ENCODE peak calls at places on chromosomes 12 and 14, in four cellular contexts. One of them, this sample, is unnamed.

GRCh38 chr12:16012086-16012485 is 101.0 kb downstream of the DERA start:
- DNase-seq in HepG2: no peak
- DNase-seq in GM12878: no peak
- DNase-seq in H1: no peak
- DNase-seq in this sample: peak

GRCh38 chr14:89654998-89655397 is 238.0 kb upstream of the FOXN3 start:
- DNase-seq in HepG2: no peak
- DNase-seq in H1: no peak
- DNase-seq in GM12878: no peak
- DNase-seq in this sample: no peak

GRCh38 chr14:59564356-59564755 is 12.3 kb downstream of the CCDC175 start:
- DNase-seq in GM12878: no peak
- DNase-seq in HepG2: no peak
- DNase-seq in H1: no peak
- DNase-seq in this sample: no peak

GRCh38 chr14:63290741-63291286 is 27.9 kb downstream of the GPHB5 start:
- DNase-seq in HepG2: no peak
- DNase-seq in GM12878: no peak
- DNase-seq in H1: no peak
- DNase-seq in this sample: no peak

GRCh38 chr14:95025941-95026340 is 131.4 kb downstream of the DICER1 start:
- DNase-seq in H1: no peak
- DNase-seq in GM12878: no peak
- DNase-seq in HepG2: no peak
- DNase-seq in this sample: no peak

GRCh38 chr12:94812345-94812744 is 162.0 kb upstream of the TMCC3 start:
- DNase-seq in GM12878: peak
- DNase-seq in HepG2: no peak
- DNase-seq in H1: no peak
- DNase-seq in this sample: no peak

GRCh38 chr12:48972213-48973021 is 882 bp upstream of the WNT10B start:
- DNase-seq in HepG2: no peak
- DNase-seq in H1: no peak
- DNase-seq in GM12878: no peak
- DNase-seq in this sample: no peak

GRCh38 chr12:58922849-58923248 is 2.5 kb upstream of the LRIG3 start:
- DNase-seq in HepG2: no peak
- DNase-seq in H1: no peak
- DNase-seq in GM12878: no peak
- DNase-seq in this sample: no peak

GRCh38 chr12:87427770-87428169 is 601.4 kb downstream of the C12orf50 start:
- DNase-seq in HepG2: no peak
- DNase-seq in GM12878: no peak
- DNase-seq in H1: no peak
- DNase-seq in this sample: no peak

GRCh38 chr14:69553221-69553620 is 21.4 kb downstream of the CCDC177 start:
- DNase-seq in HepG2: no peak
- DNase-seq in GM12878: no peak
- DNase-seq in H1: no peak
- DNase-seq in this sample: no peak

GRCh38 chr12:25675808-25676207 is 122.7 kb upstream of the LMNTD1 start:
- DNase-seq in H1: no peak
- DNase-seq in HepG2: no peak
- DNase-seq in GM12878: no peak
- DNase-seq in this sample: no peak

GRCh38 chr12:124309744-124310143 is 14.9 kb downstream of the RFLNA start:
- DNase-seq in HepG2: no peak
- DNase-seq in GM12878: no peak
- DNase-seq in H1: no peak
- DNase-seq in this sample: no peak

GRCh38 chr12:114508529-114509129 is 102.7 kb upstream of the TBX5 start:
- DNase-seq in HepG2: peak
- DNase-seq in GM12878: peak
- DNase-seq in H1: peak
- DNase-seq in this sample: peak

GRCh38 chr14:71139058-71139946 is 232.0 kb downstream of the PCNX1 start:
- DNase-seq in H1: peak
- DNase-seq in HepG2: peak
- DNase-seq in GM12878: peak
- DNase-seq in this sample: peak

GRCh38 chr12:93025145-93026103 is 96.3 kb upstream of the EEA1 start:
- DNase-seq in H1: no peak
- DNase-seq in HepG2: no peak
- DNase-seq in GM12878: peak
- DNase-seq in this sample: peak

GRCh38 chr12:97148941-97149559 is 242.0 kb downstream of the NEDD1 start:
- DNase-seq in H1: peak
- DNase-seq in HepG2: peak
- DNase-seq in GM12878: no peak
- DNase-seq in this sample: peak

GRCh38 chr12:65640489-65640901 is 183.8 kb upstream of the HMGA2 start:
- DNase-seq in HepG2: no peak
- DNase-seq in H1: no peak
- DNase-seq in GM12878: no peak
- DNase-seq in this sample: no peak

GRCh38 chr14:65070710-65071033 is 31.6 kb downstream of the MAX start:
- DNase-seq in GM12878: no peak
- DNase-seq in H1: no peak
- DNase-seq in HepG2: no peak
- DNase-seq in this sample: no peak

GRCh38 chr12:57627504-57628279 is 5.3 kb downstream of the B4GALNT1 start:
- DNase-seq in HepG2: no peak
- DNase-seq in H1: peak
- DNase-seq in GM12878: no peak
- DNase-seq in this sample: no peak

GRCh38 chr12:79732647-79733046 is 41.9 kb upstream of the PAWR start:
- DNase-seq in GM12878: no peak
- DNase-seq in HepG2: no peak
- DNase-seq in H1: no peak
- DNase-seq in this sample: no peak

GRCh38 chr12:19299765-19300164 is 139.5 kb upstream of the AEBP2 start:
- DNase-seq in HepG2: no peak
- DNase-seq in GM12878: no peak
- DNase-seq in H1: no peak
- DNase-seq in this sample: no peak

GRCh38 chr12:3325736-3326135 is 165.3 kb upstream of the PRMT8 start:
- DNase-seq in HepG2: no peak
- DNase-seq in GM12878: no peak
- DNase-seq in H1: no peak
- DNase-seq in this sample: no peak

GRCh38 chr12:116564080-116564479 is 4.9 kb downstream of the MAP1LC3B2 start:
- DNase-seq in HepG2: peak
- DNase-seq in H1: no peak
- DNase-seq in GM12878: no peak
- DNase-seq in this sample: no peak

GRCh38 chr14:83047436-83047835 is 1513.8 kb upstream of the SEL1L start:
- DNase-seq in H1: no peak
- DNase-seq in HepG2: no peak
- DNase-seq in GM12878: no peak
- DNase-seq in this sample: no peak

GRCh38 chr12:89856431-89856830 is 147.8 kb upstream of the ATP2B1 start:
- DNase-seq in HepG2: no peak
- DNase-seq in H1: no peak
- DNase-seq in GM12878: peak
- DNase-seq in this sample: no peak

GRCh38 chr12:73656375-73656774 is 881.3 kb upstream of the ATXN7L3B start:
- DNase-seq in HepG2: no peak
- DNase-seq in GM12878: no peak
- DNase-seq in H1: no peak
- DNase-seq in this sample: no peak

GRCh38 chr12:116996058-116996457 is 85.3 kb downstream of the FBXW8 start:
- DNase-seq in HepG2: no peak
- DNase-seq in GM12878: no peak
- DNase-seq in H1: no peak
- DNase-seq in this sample: no peak

GRCh38 chr12:19967486-19967885 is 400.9 kb upstream of the PDE3A start:
- DNase-seq in H1: no peak
- DNase-seq in GM12878: peak
- DNase-seq in HepG2: no peak
- DNase-seq in this sample: no peak

GRCh38 chr12:25648460-25648859 is 95.4 kb upstream of the LMNTD1 start:
- DNase-seq in GM12878: no peak
- DNase-seq in HepG2: no peak
- DNase-seq in H1: no peak
- DNase-seq in this sample: no peak

GRCh38 chr12:71475280-71475679 is 35.7 kb downstream of the LGR5 start:
- DNase-seq in GM12878: no peak
- DNase-seq in H1: no peak
- DNase-seq in HepG2: no peak
- DNase-seq in this sample: no peak

GRCh38 chr12:81949721-81950120 is 190.6 kb upstream of the PPFIA2 start:
- DNase-seq in HepG2: no peak
- DNase-seq in H1: no peak
- DNase-seq in GM12878: no peak
- DNase-seq in this sample: no peak

GRCh38 chr12:2374092-2374740 is 321.4 kb downstream of the CACNA1C start:
- DNase-seq in H1: no peak
- DNase-seq in HepG2: no peak
- DNase-seq in GM12878: no peak
- DNase-seq in this sample: no peak

GRCh38 chr14:60575008-60575407 is 66.1 kb downstream of the SIX6 start:
- DNase-seq in HepG2: no peak
- DNase-seq in GM12878: no peak
- DNase-seq in H1: no peak
- DNase-seq in this sample: no peak

GRCh38 chr14:93303659-93304058 is 29.2 kb downstream of the BTBD7 start:
- DNase-seq in HepG2: no peak
- DNase-seq in H1: no peak
- DNase-seq in GM12878: no peak
- DNase-seq in this sample: peak

GRCh38 chr12:27101290-27101689 is 18.9 kb upstream of the C12orf71 start:
- DNase-seq in GM12878: no peak
- DNase-seq in H1: no peak
- DNase-seq in HepG2: no peak
- DNase-seq in this sample: no peak

GRCh38 chr12:3152892-3153291 is 75.7 kb downstream of the TSPAN9 start:
- DNase-seq in HepG2: no peak
- DNase-seq in H1: no peak
- DNase-seq in GM12878: no peak
- DNase-seq in this sample: no peak

DNA sequence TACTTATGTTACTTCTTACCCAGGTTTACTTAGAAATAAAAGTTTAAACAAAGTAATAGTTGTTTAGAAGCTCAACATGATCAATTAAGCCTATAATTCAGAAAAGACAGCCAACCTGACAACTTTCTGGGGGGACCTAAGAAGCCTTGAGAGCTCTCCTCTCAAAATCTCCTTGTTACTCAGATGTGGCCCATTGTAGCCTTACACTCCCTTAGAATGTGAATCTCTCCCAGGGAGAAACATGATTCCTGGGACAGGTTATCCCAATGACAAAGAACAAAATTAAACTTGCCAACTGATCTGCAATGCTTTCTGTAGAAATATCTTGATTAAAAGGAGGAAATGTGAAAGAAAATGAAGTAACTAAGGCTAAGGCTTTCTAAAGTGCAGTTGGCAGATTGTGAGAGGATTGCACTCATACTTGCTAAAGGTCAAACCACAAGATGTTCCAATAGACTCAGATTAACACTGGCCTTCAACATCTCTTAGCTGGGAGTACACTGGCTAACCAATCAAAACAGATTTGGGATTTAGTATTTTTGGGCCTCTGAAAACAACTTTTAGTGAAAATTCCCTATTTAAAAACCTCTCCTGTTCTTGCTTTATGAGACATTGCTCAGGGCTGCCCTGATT is 72.3 kb upstream of the TMX1 start:
- DNase-seq in H1: no peak
- DNase-seq in HepG2: no peak
- DNase-seq in GM12878: no peak
- DNase-seq in this sample: no peak
- TF ChIP-seq BRCA1 in H1: no peak
- TF ChIP-seq BRCA1 in HepG2: no peak
- TF ChIP-seq BRCA1 in GM12878: no peak
- TF ChIP-seq BRCA1 in this sample: no peak

GRCh38 chr12:121596526-121596925 is 15.7 kb upstream of the KDM2B start:
- DNase-seq in HepG2: no peak
- DNase-seq in GM12878: no peak
- DNase-seq in H1: no peak
- DNase-seq in this sample: no peak
- TF ChIP-seq BRCA1 in HepG2: no peak
- TF ChIP-seq BRCA1 in GM12878: no peak
- TF ChIP-seq BRCA1 in H1: no peak
- TF ChIP-seq BRCA1 in this sample: no peak

GRCh38 chr12:6205761-6206160 is 5.6 kb downstream of the CD9 start:
- DNase-seq in GM12878: no peak
- DNase-seq in H1: no peak
- DNase-seq in HepG2: no peak
- DNase-seq in this sample: no peak
- TF ChIP-seq BRCA1 in GM12878: no peak
- TF ChIP-seq BRCA1 in H1: no peak
- TF ChIP-seq BRCA1 in HepG2: no peak
- TF ChIP-seq BRCA1 in this sample: no peak

GRCh38 chr14:104473649-104474574 is 105.7 kb upstream of the C14orf180 start:
- DNase-seq in H1: no peak
- DNase-seq in HepG2: no peak
- DNase-seq in GM12878: no peak
- DNase-seq in this sample: no peak
- TF ChIP-seq BRCA1 in H1: no peak
- TF ChIP-seq BRCA1 in HepG2: no peak
- TF ChIP-seq BRCA1 in GM12878: no peak
- TF ChIP-seq BRCA1 in this sample: no peak